ENCODE peak calls at places on chromosome 12, in eight cellular contexts. K is AG09309, Q is T-helper 2 cell, D is anterior cingulate cortex, F is A549, Z is NCI-H2081, G is AML-193, X is ELR. P is an unnamed sample.

GRCh38 chr12:132329739-132330548 is 555 bp upstream of the GALNT9 start:
- DNase-seq in K (no peak), Q (no peak), D (no peak), F (no peak), Z (no peak), G (no peak), X (no peak), P (no peak)

GRCh38 chr12:121926874-121927706 is 8.7 kb downstream of the CFAP251 start:
- DNase-seq in K (no peak), Q (no peak), D (no peak), F (no peak), Z (no peak), G (peak; percentile 74), X (no peak), P (no peak)

GRCh38 chr12:4164591-4165558 is 108.7 kb upstream of the CCND2 start:
- DNase-seq in K (no peak), Q (no peak), D (peak; percentile 14), F (no peak), Z (no peak), G (peak; percentile 24), X (peak; percentile 83), P (peak; percentile 62)

GRCh38 chr12:85057370-85057963 is 21.3 kb downstream of the LRRIQ1 start:
- DNase-seq in K (no peak), Q (no peak), D (no peak), F (peak; percentile 5), Z (peak; percentile 50), G (peak; percentile 29), X (peak; percentile 68), P (peak; percentile 67)

GRCh38 chr12:51886021-51886710 is 1.7 kb upstream of the ANKRD33 start:
- DNase-seq in K (peak; percentile 92), Q (no peak), D (no peak), F (peak; percentile 55), Z (no peak), G (peak; percentile 93), X (peak; percentile 96), P (peak; percentile 27)

GRCh38 chr12:89959188-89959587 is 250.6 kb upstream of the ATP2B1 start:
- DNase-seq in K (peak; percentile 77), Q (no peak), D (no peak), F (no peak), Z (no peak), G (no peak), X (no peak), P (no peak)

GRCh38 chr12:11839093-11839641 is 189.7 kb downstream of the ETV6 start:
- DNase-seq in K (no peak), Q (no peak), D (no peak), F (no peak), Z (no peak), G (no peak), X (peak; percentile 65), P (no peak)

GRCh38 chr12:11545438-11546330 is 103.8 kb upstream of the ETV6 start:
- DNase-seq in K (no peak), Q (no peak), D (no peak), F (no peak), Z (peak; percentile 12), G (no peak), X (peak; percentile 18), P (no peak)

GRCh38 chr12:83378186-83378727 is 691.6 kb downstream of the TMTC2 start:
- DNase-seq in K (no peak), Q (no peak), D (no peak), F (no peak), Z (no peak), G (no peak), X (no peak), P (no peak)

GRCh38 chr12:1517007-1517406 is 77.4 kb downstream of the FBXL14 start:
- DNase-seq in K (peak; percentile 59), Q (no peak), D (no peak), F (no peak), Z (no peak), G (no peak), X (peak; percentile 86), P (no peak)

GRCh38 chr12:123271182-123271491 is 519 bp downstream of the CDK2AP1 start:
- DNase-seq in K (no peak), Q (peak; percentile 54), D (peak; percentile 49), F (peak; percentile 76), Z (peak; percentile 48), G (peak; percentile 39), X (peak; percentile 81), P (peak; percentile 83)

GRCh38 chr12:10718279-10718821 is 4.8 kb downstream of the YBX3 start:
- DNase-seq in K (peak; percentile 44), Q (no peak), D (no peak), F (no peak), Z (no peak), G (no peak), X (peak; percentile 77), P (no peak)

GRCh38 chr12:2319747-2320146 is 267.0 kb downstream of the CACNA1C start:
- DNase-seq in K (no peak), Q (no peak), D (no peak), F (no peak), Z (no peak), G (no peak), X (peak; percentile 66), P (no peak)

GRCh38 chr12:15404485-15404884 is 82.2 kb downstream of the PTPRO start:
- DNase-seq in K (no peak), Q (no peak), D (no peak), F (no peak), Z (no peak), G (no peak), X (peak; percentile 52), P (no peak)

GRCh38 chr12:19850341-19851065 is 411.2 kb downstream of the AEBP2 start:
- DNase-seq in K (no peak), Q (no peak), D (no peak), F (no peak), Z (no peak), G (no peak), X (no peak), P (no peak)

GRCh38 chr12:45863332-45863731 is 127.0 kb downstream of the SCAF11 start:
- DNase-seq in K (no peak), Q (no peak), D (no peak), F (no peak), Z (no peak), G (no peak), X (no peak), P (no peak)